ENCODE peak calls at places on chromosomes 7 and 10, in eight cellular contexts. N, T, J, Q, M, O, X and S are unnamed samples.

GRCh38 chr7:77416621-77417371 is 647 bp upstream of the GSAP start:
- DNase-seq in Q (no peak), J (no peak), M (no peak), N (no peak), X (no peak), O (no peak), T (no peak), S (no peak)

GRCh38 chr7:103951311-103951710 is 38.1 kb downstream of the RELN start:
- DNase-seq in O (no peak), T (no peak), J (no peak), X (no peak), Q (no peak), N (no peak), M (no peak), S (no peak)

GRCh38 chr10:85791846-85792532 is 574.6 kb downstream of the GRID1 start:
- DNase-seq in J (no peak), Q (no peak), X (no peak), N (no peak), O (no peak), M (no peak), T (peak; percentile 1), S (peak; percentile 7)

GRCh38 chr7:30740417-30741181 is 11.3 kb upstream of the INMT start:
- DNase-seq in J (peak; percentile 78), Q (peak; percentile 82), M (peak; percentile 71), X (peak; percentile 55), O (peak; percentile 82), T (peak; percentile 88), N (peak; percentile 12), S (peak; percentile 69)

GRCh38 chr7:32518534-32519140 is 23.3 kb downstream of the AVL9 start:
- DNase-seq in O (no peak), Q (peak; percentile 70), X (peak; percentile 71), T (peak; percentile 94), J (no peak), N (no peak), M (peak; percentile 35), S (peak; percentile 27)

GRCh38 chr7:75876126-75876881 is 2.5 kb upstream of the RHBDD2 start:
- DNase-seq in T (no peak), Q (no peak), X (no peak), N (no peak), M (no peak), O (no peak), J (no peak), S (no peak)

GRCh38 chr10:930415-931325 is 835 bp downstream of the LARP4B start:
- DNase-seq in X (peak; percentile 30), O (peak; percentile 34), T (peak; percentile 82), J (peak; percentile 11), N (no peak), M (peak; percentile 52), Q (peak; percentile 60), S (peak; percentile 49)

GRCh38 chr7:29853775-29854174 is 47.5 kb downstream of the WIPF3 start:
- DNase-seq in M (no peak), O (no peak), Q (no peak), J (no peak), N (no peak), X (no peak), T (no peak), S (no peak)

GRCh38 chr10:87053121-87053520 is 33.0 kb downstream of the FAM25A start:
- DNase-seq in N (peak; percentile 65), T (no peak), X (no peak), O (no peak), M (no peak), J (peak; percentile 71), Q (no peak), S (no peak)

GRCh38 chr7:70776627-70777101 is 355.3 kb upstream of the GALNT17 start:
- DNase-seq in Q (no peak), O (no peak), X (peak; percentile 21), N (no peak), T (no peak), M (no peak), J (peak; percentile 61), S (no peak)

GRCh38 chr7:1240296-1240820 is 7.7 kb downstream of the UNCX start:
- DNase-seq in X (no peak), J (no peak), T (peak; percentile 55), O (no peak), M (no peak), Q (no peak), N (no peak), S (no peak)